ENCODE peak calls at places on chromosomes 16 and 17, in ten cellular contexts. I, X, Y, Z, V, O, G, S, L and E are unnamed samples.
A peak's percentile ranks its signal among the peaks of the same experiment; 100 is the strongest.

GRCh38 chr17:82328141-82328993 is 5.2 kb downstream of the SECTM1 start:
- DNase-seq in I (no peak), X (no peak), Y (no peak), Z (peak; percentile 43), V (peak; percentile 60), O (no peak), G (no peak), S (no peak), L (no peak), E (no peak)

GRCh38 chr16:66204761-66205160 is 161.7 kb upstream of the CDH5 start:
- DNase-seq in I (no peak), X (no peak), Y (peak; percentile 86), Z (no peak), V (no peak), O (no peak), G (no peak), S (no peak), L (no peak), E (peak; percentile 53)

GRCh38 chr16:86872126-86872525 is 293.8 kb downstream of the FOXL1 start:
- DNase-seq in I (no peak), X (no peak), Y (no peak), Z (no peak), V (no peak), O (no peak), G (no peak), S (no peak), L (no peak), E (no peak)

GRCh38 chr17:3557768-3558583 is at the start of gene TRPV3:
- DNase-seq in I (no peak), X (peak; percentile 71), Y (peak; percentile 26), Z (peak; percentile 97), V (no peak), O (no peak), G (no peak), S (no peak), L (peak; percentile 68), E (peak; percentile 80)

GRCh38 chr16:85566502-85567100 is 46.5 kb upstream of the GSE1 start:
- DNase-seq in I (peak; percentile 92), X (no peak), Y (no peak), Z (no peak), V (no peak), O (no peak), G (no peak), S (no peak), L (no peak), E (no peak)

GRCh38 chr16:65728172-65728571 is 606.3 kb upstream of the CDH11 start:
- DNase-seq in I (peak; percentile 90), X (peak; percentile 37), Y (peak; percentile 26), Z (peak; percentile 18), V (no peak), O (no peak), G (no peak), S (no peak), L (no peak), E (no peak)

GRCh38 chr17:81291662-81292061 is 3.4 kb downstream of the SLC38A10 start:
- DNase-seq in I (peak; percentile 71), X (peak; percentile 73), Y (peak; percentile 55), Z (peak; percentile 80), V (peak; percentile 89), O (no peak), G (peak; percentile 67), S (peak; percentile 84), L (peak; percentile 87), E (peak; percentile 57)

GRCh38 chr17:80920406-80920805 is 71.2 kb upstream of the CHMP6 start:
- DNase-seq in I (no peak), X (no peak), Y (peak; percentile 77), Z (peak; percentile 62), V (peak; percentile 51), O (no peak), G (no peak), S (no peak), L (no peak), E (no peak)

GRCh38 chr16:81105946-81106345 is 9.8 kb upstream of the GCSH start:
- DNase-seq in I (no peak), X (no peak), Y (no peak), Z (no peak), V (no peak), O (no peak), G (no peak), S (no peak), L (no peak), E (no peak)

GRCh38 chr17:12790806-12791148 is 1.5 kb downstream of the ARHGAP44 start:
- DNase-seq in I (no peak), X (no peak), Y (no peak), Z (no peak), V (no peak), O (no peak), G (no peak), S (no peak), L (no peak), E (no peak)

GRCh38 chr16:4574919-4575705 is 19.0 kb downstream of the C16orf96 start:
- DNase-seq in I (peak; percentile 41), X (no peak), Y (no peak), Z (no peak), V (no peak), O (no peak), G (no peak), S (no peak), L (no peak), E (no peak)

GRCh38 chr17:79678091-79678731 is 52.5 kb upstream of the ENPP7 start:
- DNase-seq in I (no peak), X (no peak), Y (no peak), Z (no peak), V (no peak), O (no peak), G (no peak), S (no peak), L (no peak), E (no peak)

DNA sequence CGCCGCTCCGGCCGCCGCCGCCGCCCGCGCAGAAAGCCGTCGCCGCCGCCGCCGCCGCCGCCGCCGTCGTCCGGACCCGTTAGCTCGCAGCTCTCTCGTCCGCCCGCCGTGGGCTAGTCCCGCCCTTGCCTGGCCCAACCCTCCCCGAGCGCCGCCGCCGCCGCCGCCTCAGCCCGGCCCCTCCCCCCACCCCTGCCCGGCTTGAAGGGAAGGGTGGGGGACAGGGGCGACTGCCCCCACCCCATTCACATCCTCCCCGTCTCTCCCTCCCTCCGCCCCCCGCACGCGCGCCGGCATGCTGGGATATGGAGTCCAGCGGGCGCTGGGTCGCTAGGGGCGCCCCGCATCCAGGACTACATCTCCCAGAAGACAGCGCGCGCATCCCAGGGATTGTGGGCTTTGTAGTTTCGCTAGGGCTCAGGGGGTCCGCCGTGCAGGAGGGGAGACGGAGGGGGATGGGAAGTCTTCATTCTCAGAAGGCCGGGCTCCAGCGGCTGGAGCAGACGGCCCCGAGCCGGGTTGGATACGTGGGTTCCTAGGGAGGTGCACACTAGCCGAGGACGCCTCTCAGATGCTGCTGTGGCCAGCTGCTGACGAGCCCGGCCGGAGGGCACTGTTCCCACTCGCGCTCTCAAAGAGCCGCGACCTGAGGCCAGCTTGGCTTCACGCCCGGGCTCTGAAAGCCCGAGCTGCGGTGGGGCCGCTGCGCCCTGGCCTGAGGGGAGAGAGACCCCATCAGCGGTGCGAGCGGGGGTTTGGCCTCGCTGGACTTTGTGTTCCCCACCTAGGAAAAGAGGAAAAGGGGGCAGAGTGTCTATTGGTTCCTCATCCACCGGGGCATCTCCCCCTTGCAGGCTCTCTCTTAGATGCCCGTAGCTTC is at the start of gene ST3GAL2:
- DNase-seq in I (peak; percentile 100), X (peak; percentile 87), Y (peak; percentile 97), Z (peak; percentile 89), V (peak; percentile 97), O (peak; percentile 67), G (peak; percentile 96), S (peak; percentile 97), L (peak; percentile 96), E (peak; percentile 94)
- TF ChIP-seq CTCF in I (no peak), X (no peak), Y (no peak), Z (no peak), V (no peak), O (no peak), G (no peak), S (no peak), L (no peak), E (peak; percentile 5)

GRCh38 chr16:2224183-2224486 is 744 bp downstream of the E4F1 start:
- DNase-seq in I (no peak), X (no peak), Y (peak; percentile 60), Z (no peak), V (no peak), O (no peak), G (no peak), S (no peak), L (no peak), E (no peak)
- TF ChIP-seq CTCF in I (no peak), X (no peak), Y (peak; percentile 38), Z (peak; percentile 15), V (no peak), O (peak; percentile 21), G (no peak), S (no peak), L (no peak), E (peak; percentile 19)

GRCh38 chr16:74651841-74652240 is 14.8 kb downstream of the RFWD3 start:
- DNase-seq in I (no peak), X (no peak), Y (no peak), Z (peak; percentile 75), V (no peak), O (no peak), G (no peak), S (no peak), L (no peak), E (no peak)

GRCh38 chr16:74654536-74654935 is 12.1 kb downstream of the RFWD3 start:
- DNase-seq in I (peak; percentile 3), X (no peak), Y (no peak), Z (no peak), V (no peak), O (no peak), G (no peak), S (no peak), L (no peak), E (no peak)

GRCh38 chr16:74652249-74652648 is 14.4 kb downstream of the RFWD3 start:
- DNase-seq in I (no peak), X (no peak), Y (no peak), Z (no peak), V (no peak), O (no peak), G (no peak), S (no peak), L (no peak), E (no peak)

GRCh38 chr16:74650966-74651567 is 15.6 kb downstream of the RFWD3 start:
- DNase-seq in I (peak; percentile 9), X (no peak), Y (peak; percentile 19), Z (no peak), V (no peak), O (no peak), G (no peak), S (no peak), L (no peak), E (peak; percentile 8)
- TF ChIP-seq CTCF in I (peak; percentile 65), X (no peak), Y (peak; percentile 62), Z (peak; percentile 15), V (peak; percentile 47), O (peak; percentile 41), G (peak; percentile 49), S (no peak), L (peak; percentile 63), E (peak; percentile 55)

DNA sequence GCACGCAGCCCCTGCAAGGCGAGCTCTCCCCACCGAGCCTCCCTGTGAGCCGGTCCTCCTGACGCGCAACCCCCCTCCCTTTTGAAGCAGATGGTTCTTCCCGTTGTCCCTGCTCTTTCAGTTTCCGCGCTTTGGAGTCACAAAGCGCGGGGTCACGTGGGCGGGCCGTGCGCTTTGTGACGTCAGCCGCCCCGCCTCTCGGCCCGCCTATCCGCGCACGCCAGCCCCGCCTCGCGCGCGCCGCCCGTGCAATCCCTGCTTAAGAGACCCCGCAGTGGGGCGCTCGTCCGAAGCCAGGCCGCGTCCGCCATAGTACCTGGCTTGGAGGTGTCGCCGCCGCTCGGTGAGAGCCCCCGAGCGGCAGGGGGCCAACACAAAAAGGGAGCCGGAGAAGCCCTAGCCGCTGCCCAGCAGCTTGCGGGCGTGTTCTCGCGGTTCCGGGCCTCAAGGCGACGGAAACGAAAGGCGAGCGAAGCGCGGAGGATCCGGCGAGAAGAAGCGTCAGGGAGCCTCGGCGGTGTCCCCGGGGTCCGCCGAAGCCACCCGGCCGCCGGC is at the start of gene RBBP6:
- DNase-seq in I (peak; percentile 99), X (peak; percentile 95), Y (peak; percentile 99), Z (peak; percentile 98), V (peak; percentile 97), O (peak; percentile 88), G (peak; percentile 94), S (peak; percentile 97), L (peak; percentile 94), E (peak; percentile 95)
- TF ChIP-seq CTCF in I (peak; percentile 48), X (peak; percentile 13), Y (peak; percentile 28), Z (no peak), V (peak; percentile 52), O (peak; percentile 13), G (peak; percentile 36), S (peak; percentile 46), L (no peak), E (peak; percentile 7)